ENCODE peak calls at places on chromosomes 11 and 22, in seven cellular contexts. One of them, this sample, is unnamed.

GRCh38 chr11:84256618-84257017 is 970.5 kb upstream of the CCDC90B start:
- DNase-seq in GM20000: no peak
- DNase-seq in stomach: no peak
- DNase-seq in glutamatergic neuron: no peak
- DNase-seq in brain microvascular endothelial cell: no peak
- DNase-seq in cardiac muscle cell: no peak
- DNase-seq in cardiac fibroblast: no peak
- DNase-seq in this sample: no peak

GRCh38 chr11:2426826-2427521 is 17.3 kb downstream of the TRPM5 start:
- DNase-seq in GM20000: no peak
- DNase-seq in stomach: peak
- DNase-seq in glutamatergic neuron: no peak
- DNase-seq in brain microvascular endothelial cell: no peak
- DNase-seq in cardiac muscle cell: no peak
- DNase-seq in cardiac fibroblast: no peak
- DNase-seq in this sample: no peak

GRCh38 chr11:61682093-61682732 is 2.0 kb downstream of the DAGLA start:
- DNase-seq in GM20000: no peak
- DNase-seq in stomach: peak
- DNase-seq in glutamatergic neuron: peak
- DNase-seq in brain microvascular endothelial cell: peak
- DNase-seq in cardiac muscle cell: no peak
- DNase-seq in cardiac fibroblast: peak
- DNase-seq in this sample: no peak

GRCh38 chr11:119590651-119591308 is 138.2 kb downstream of the NECTIN1 start:
- DNase-seq in GM20000: no peak
- DNase-seq in stomach: peak
- DNase-seq in glutamatergic neuron: no peak
- DNase-seq in brain microvascular endothelial cell: no peak
- DNase-seq in cardiac muscle cell: no peak
- DNase-seq in cardiac fibroblast: no peak
- DNase-seq in this sample: peak

GRCh38 chr11:5226732-5227327 is at the start of gene HBB:
- DNase-seq in GM20000: no peak
- DNase-seq in stomach: no peak
- DNase-seq in glutamatergic neuron: no peak
- DNase-seq in brain microvascular endothelial cell: no peak
- DNase-seq in cardiac muscle cell: no peak
- DNase-seq in cardiac fibroblast: no peak
- DNase-seq in this sample: no peak

GRCh38 chr11:101862410-101863233 is 52.2 kb upstream of the CEP126 start:
- DNase-seq in GM20000: no peak
- DNase-seq in stomach: no peak
- DNase-seq in glutamatergic neuron: peak
- DNase-seq in brain microvascular endothelial cell: peak
- DNase-seq in cardiac muscle cell: peak
- DNase-seq in cardiac fibroblast: peak
- DNase-seq in this sample: peak

GRCh38 chr22:23856721-23857605 is 712 bp upstream of the SLC2A11 start:
- DNase-seq in GM20000: no peak
- DNase-seq in stomach: no peak
- DNase-seq in glutamatergic neuron: peak
- DNase-seq in brain microvascular endothelial cell: no peak
- DNase-seq in cardiac muscle cell: peak
- DNase-seq in cardiac fibroblast: peak
- DNase-seq in this sample: no peak

GRCh38 chr11:14179126-14179820 is 179.7 kb downstream of the RRAS2 start:
- DNase-seq in GM20000: no peak
- DNase-seq in stomach: no peak
- DNase-seq in glutamatergic neuron: no peak
- DNase-seq in brain microvascular endothelial cell: no peak
- DNase-seq in cardiac muscle cell: peak
- DNase-seq in cardiac fibroblast: peak
- DNase-seq in this sample: peak

GRCh38 chr11:46601129-46601528 is 7.3 kb upstream of the AMBRA1 start:
- DNase-seq in GM20000: no peak
- DNase-seq in stomach: no peak
- DNase-seq in glutamatergic neuron: no peak
- DNase-seq in brain microvascular endothelial cell: no peak
- DNase-seq in cardiac muscle cell: peak
- DNase-seq in cardiac fibroblast: peak
- DNase-seq in this sample: no peak

GRCh38 chr11:129938764-129939163 is 43.4 kb upstream of the NFRKB start:
- DNase-seq in GM20000: no peak
- DNase-seq in stomach: no peak
- DNase-seq in glutamatergic neuron: no peak
- DNase-seq in brain microvascular endothelial cell: no peak
- DNase-seq in cardiac muscle cell: no peak
- DNase-seq in cardiac fibroblast: no peak
- DNase-seq in this sample: no peak

GRCh38 chr11:83002047-83002446 is 69.7 kb downstream of the RAB30 start:
- DNase-seq in GM20000: no peak
- DNase-seq in stomach: no peak
- DNase-seq in glutamatergic neuron: no peak
- DNase-seq in brain microvascular endothelial cell: peak
- DNase-seq in cardiac muscle cell: peak
- DNase-seq in cardiac fibroblast: peak
- DNase-seq in this sample: peak

GRCh38 chr11:278001-278951 is at the start of gene NLRP6:
- DNase-seq in GM20000: peak
- DNase-seq in stomach: no peak
- DNase-seq in glutamatergic neuron: no peak
- DNase-seq in brain microvascular endothelial cell: no peak
- DNase-seq in cardiac muscle cell: no peak
- DNase-seq in cardiac fibroblast: no peak
- DNase-seq in this sample: no peak

GRCh38 chr11:113817162-113817561 is 37.6 kb downstream of the CLDN25 start:
- DNase-seq in GM20000: no peak
- DNase-seq in stomach: no peak
- DNase-seq in glutamatergic neuron: no peak
- DNase-seq in brain microvascular endothelial cell: no peak
- DNase-seq in cardiac muscle cell: no peak
- DNase-seq in cardiac fibroblast: no peak
- DNase-seq in this sample: no peak

GRCh38 chr11:113818426-113818825 is 38.8 kb downstream of the CLDN25 start:
- DNase-seq in GM20000: no peak
- DNase-seq in stomach: no peak
- DNase-seq in glutamatergic neuron: no peak
- DNase-seq in brain microvascular endothelial cell: no peak
- DNase-seq in cardiac muscle cell: peak
- DNase-seq in cardiac fibroblast: peak
- DNase-seq in this sample: peak

GRCh38 chr11:113814181-113814580 is 34.6 kb downstream of the CLDN25 start:
- DNase-seq in GM20000: no peak
- DNase-seq in stomach: no peak
- DNase-seq in glutamatergic neuron: no peak
- DNase-seq in brain microvascular endothelial cell: no peak
- DNase-seq in cardiac muscle cell: no peak
- DNase-seq in cardiac fibroblast: no peak
- DNase-seq in this sample: no peak

DNA sequence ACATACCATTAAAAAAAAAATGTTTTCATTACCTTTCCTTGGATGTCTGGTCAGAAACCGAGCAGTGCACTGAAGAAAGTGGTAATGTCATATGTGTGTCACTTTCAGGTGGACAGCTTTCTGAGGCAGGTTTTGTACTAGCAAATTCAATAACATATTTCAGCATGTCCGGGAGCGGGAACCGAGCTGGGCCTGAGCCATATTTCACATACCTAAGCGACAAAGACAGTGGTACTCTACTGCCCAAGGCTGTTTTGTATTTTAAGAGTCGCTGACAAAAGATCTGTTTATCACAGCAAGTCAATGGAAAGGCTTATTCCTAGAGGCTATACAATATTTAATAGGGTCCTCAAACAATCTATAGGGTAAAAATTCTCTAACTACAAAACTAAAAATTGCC is 38.0 kb downstream of the CLDN25 start:
- DNase-seq in GM20000: no peak
- DNase-seq in stomach: no peak
- DNase-seq in glutamatergic neuron: no peak
- DNase-seq in brain microvascular endothelial cell: no peak
- DNase-seq in cardiac muscle cell: no peak
- DNase-seq in cardiac fibroblast: no peak
- DNase-seq in this sample: no peak
- TF ChIP-seq CTCF in GM20000: no peak
- TF ChIP-seq CTCF in stomach: no peak
- TF ChIP-seq CTCF in glutamatergic neuron: no peak
- TF ChIP-seq CTCF in brain microvascular endothelial cell: no peak
- TF ChIP-seq CTCF in cardiac muscle cell: no peak
- TF ChIP-seq CTCF in cardiac fibroblast: no peak
- TF ChIP-seq CTCF in this sample: no peak

DNA sequence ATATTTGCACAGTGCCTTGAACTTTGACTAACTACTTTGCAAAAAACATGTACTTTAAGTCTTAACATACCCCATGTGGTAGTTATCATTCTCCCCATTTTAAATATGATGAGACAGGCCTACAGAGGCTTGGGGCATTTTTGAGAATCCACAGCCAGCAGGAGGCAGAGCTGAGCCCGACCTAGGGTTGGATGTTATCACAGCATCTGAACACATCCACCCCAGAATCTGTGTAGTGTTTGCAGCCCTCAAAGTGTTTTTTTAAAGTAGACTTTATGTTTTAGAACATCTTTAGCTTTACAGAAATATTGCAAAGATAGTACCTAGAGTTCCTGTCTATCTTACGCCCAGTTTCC is 17.6 kb downstream of the OTOG start:
- DNase-seq in GM20000: no peak
- DNase-seq in stomach: no peak
- DNase-seq in glutamatergic neuron: peak
- DNase-seq in brain microvascular endothelial cell: no peak
- DNase-seq in cardiac muscle cell: no peak
- DNase-seq in cardiac fibroblast: peak
- DNase-seq in this sample: no peak
- TF ChIP-seq CTCF in GM20000: no peak
- TF ChIP-seq CTCF in stomach: no peak
- TF ChIP-seq CTCF in glutamatergic neuron: no peak
- TF ChIP-seq CTCF in brain microvascular endothelial cell: peak
- TF ChIP-seq CTCF in cardiac muscle cell: peak
- TF ChIP-seq CTCF in cardiac fibroblast: peak
- TF ChIP-seq CTCF in this sample: no peak

DNA sequence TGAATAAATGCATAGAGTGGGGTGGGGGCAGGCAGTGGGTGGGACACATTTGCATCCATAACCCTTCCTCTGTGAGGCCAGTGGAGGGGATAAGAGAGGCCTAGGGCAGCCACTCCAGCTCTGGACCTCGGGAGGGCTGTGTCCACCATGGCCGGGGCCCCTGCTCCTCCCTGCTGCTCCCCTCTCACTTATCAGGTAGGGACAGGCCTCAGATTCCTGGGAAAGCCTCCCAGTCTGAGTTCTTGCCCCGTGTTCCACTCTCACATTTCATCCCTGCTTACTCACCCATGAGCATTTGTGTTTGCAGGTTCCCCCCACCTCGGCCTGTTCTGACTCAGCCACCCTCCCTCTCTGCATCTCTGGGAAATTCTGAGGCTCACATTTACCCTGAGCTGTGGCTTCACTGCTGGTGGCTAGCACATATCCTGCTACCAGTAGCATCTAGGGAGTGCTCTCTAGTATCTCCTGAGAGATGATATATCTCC is 128.7 kb upstream of the TOP3B start:
- DNase-seq in GM20000: peak
- DNase-seq in stomach: no peak
- DNase-seq in glutamatergic neuron: no peak
- DNase-seq in brain microvascular endothelial cell: peak
- DNase-seq in cardiac muscle cell: peak
- DNase-seq in cardiac fibroblast: peak
- DNase-seq in this sample: peak
- TF ChIP-seq CTCF in GM20000: no peak
- TF ChIP-seq CTCF in stomach: no peak
- TF ChIP-seq CTCF in glutamatergic neuron: no peak
- TF ChIP-seq CTCF in brain microvascular endothelial cell: no peak
- TF ChIP-seq CTCF in cardiac muscle cell: no peak
- TF ChIP-seq CTCF in cardiac fibroblast: no peak
- TF ChIP-seq CTCF in this sample: no peak

GRCh38 chr11:68369161-68369560 is 56.8 kb downstream of the LRP5 start:
- DNase-seq in GM20000: no peak
- DNase-seq in stomach: no peak
- DNase-seq in glutamatergic neuron: no peak
- DNase-seq in brain microvascular endothelial cell: no peak
- DNase-seq in cardiac muscle cell: no peak
- DNase-seq in cardiac fibroblast: no peak
- DNase-seq in this sample: no peak
- TF ChIP-seq CTCF in GM20000: no peak
- TF ChIP-seq CTCF in stomach: no peak
- TF ChIP-seq CTCF in glutamatergic neuron: no peak
- TF ChIP-seq CTCF in brain microvascular endothelial cell: no peak
- TF ChIP-seq CTCF in cardiac muscle cell: no peak
- TF ChIP-seq CTCF in cardiac fibroblast: no peak
- TF ChIP-seq CTCF in this sample: no peak

This sample was measured in MCF 10A.